ENCODE peak calls at places on chromosomes 3 and 15, in five cellular contexts. F is memory B cell, E is omental fat pad, S is heart right ventricle, H is K562. Q is an unnamed sample.

GRCh38 chr15:100372695-100373036 is 30.9 kb upstream of the ADAMTS17 start:
- DNase-seq in H (no peak), S (peak; percentile 15), F (no peak), E (no peak), Q (no peak)

GRCh38 chr15:90367578-90367977 is 15.5 kb downstream of the ZNF774 start:
- DNase-seq in E (no peak), S (no peak), H (no peak), F (no peak), Q (no peak)

GRCh38 chr3:186469525-186469924 is 74.7 kb downstream of the CRYGS start:
- DNase-seq in F (no peak), E (no peak), S (no peak), H (no peak), Q (no peak)

GRCh38 chr3:64693031-64693430 is 5.2 kb upstream of the ADAMTS9 start:
- DNase-seq in E (no peak), S (no peak), F (no peak), H (no peak), Q (no peak)

GRCh38 chr3:11558002-11558401 is 85.7 kb downstream of the VGLL4 start:
- DNase-seq in S (no peak), H (no peak), E (no peak), F (no peak), Q (no peak)

GRCh38 chr3:16548721-16549120 is 35.2 kb upstream of the RFTN1 start:
- DNase-seq in H (no peak), F (no peak), S (no peak), E (no peak), Q (no peak)

GRCh38 chr3:120177151-120177550 is 82.9 kb upstream of the GSK3B start:
- DNase-seq in S (peak; percentile 23), H (no peak), F (no peak), E (no peak), Q (no peak)

GRCh38 chr3:25513642-25514266 is 85.7 kb downstream of the RARB start:
- DNase-seq in F (no peak), E (no peak), S (no peak), H (no peak), Q (no peak)

GRCh38 chr15:29437888-29438713 is 168.5 kb upstream of the NSMCE3 start:
- DNase-seq in F (no peak), E (no peak), S (no peak), H (no peak), Q (no peak)

GRCh38 chr15:95520511-95520910 is 810.0 kb upstream of the NR2F2 start:
- DNase-seq in S (no peak), H (no peak), E (no peak), F (no peak), Q (no peak)

GRCh38 chr15:83843511-83843910 is 189.6 kb downstream of the ADAMTSL3 start:
- DNase-seq in S (peak; percentile 46), H (no peak), F (no peak), E (no peak), Q (no peak)

GRCh38 chr15:90497912-90498311 is 31.8 kb upstream of the CRTC3 start:
- DNase-seq in E (no peak), F (no peak), S (no peak), H (no peak), Q (peak; percentile 74)

GRCh38 chr3:174986685-174987084 is 127.6 kb downstream of the NAALADL2 start:
- DNase-seq in E (no peak), S (no peak), H (no peak), F (no peak), Q (no peak)

GRCh38 chr15:65612616-65612946 is 1.6 kb upstream of the INTS14 start:
- DNase-seq in E (no peak), F (no peak), H (no peak), S (no peak), Q (no peak)

GRCh38 chr3:150770662-150771061 is 7.7 kb upstream of the SIAH2 start:
- DNase-seq in H (no peak), E (no peak), F (no peak), S (no peak), Q (no peak)

GRCh38 chr3:181885868-181886630 is 174.3 kb downstream of the SOX2 start:
- DNase-seq in H (no peak), E (no peak), F (no peak), S (no peak), Q (no peak)

GRCh38 chr3:194057570-194058188 is 78.3 kb upstream of the HES1 start:
- DNase-seq in S (no peak), H (no peak), F (no peak), E (no peak), Q (no peak)

GRCh38 chr3:42683875-42684593 is 1.3 kb upstream of the KLHL40 start:
- DNase-seq in E (peak; percentile 56), H (peak; percentile 98), S (no peak), F (no peak), Q (peak; percentile 37)

GRCh38 chr15:64146041-64146440 is 5.5 kb upstream of the SNX22 start:
- DNase-seq in F (no peak), H (no peak), S (peak; percentile 72), E (no peak), Q (no peak)

GRCh38 chr15:47437492-47437891 is 279.8 kb upstream of the SEMA6D start:
- DNase-seq in E (no peak), H (no peak), F (no peak), S (no peak), Q (no peak)

GRCh38 chr3:196207833-196208607 is 3.2 kb downstream of the ZDHHC19 start:
- DNase-seq in F (peak; percentile 36), H (peak; percentile 99), E (no peak), S (no peak), Q (peak; percentile 85)

GRCh38 chr15:75927601-75928000 is 23.9 kb downstream of the FBXO22 start:
- DNase-seq in F (no peak), H (no peak), E (no peak), S (no peak), Q (no peak)

GRCh38 chr15:90648137-90649070 is 68.7 kb upstream of the BLM start:
- DNase-seq in E (peak; percentile 74), H (peak; percentile 81), S (peak; percentile 37), F (peak; percentile 68), Q (no peak)

GRCh38 chr3:21729888-21730459 is 21.0 kb downstream of the ZNF385D start:
- DNase-seq in S (no peak), F (no peak), E (no peak), H (no peak), Q (no peak)